ENCODE peak calls at places on chromosomes 4 and X, in seven cellular contexts. F is GM23338; Z is NCI-H1092 treated with DMSO at 0.1 percent for 48 hours; S is NCI-H748 treated with DMSO at 0.1 percent for 48 hours; O is smooth muscle cell of the brain vasculature; M is occipital lobe; N is stimulated activated CD8-positive, alpha-beta memory T cell treated with anti-CD3 and anti-CD28 coated beads, Interleukin-7, amount 100 ng/mL, for 24 hours. J is an unnamed sample.

GRCh38 chr4:126738527-126738923 is 894.2 kb upstream of the INTU start:
- DNase-seq in O (no peak), Z (no peak), F (no peak), M (no peak), S (no peak), N (no peak), J (no peak)

GRCh38 chr4:8768357-8768999 is 103.2 kb downstream of the HMX1 start:
- DNase-seq in O (no peak), S (no peak), M (no peak), N (no peak), Z (no peak), F (no peak), J (no peak)

GRCh38 chrX:40012039-40012799 is 85.5 kb downstream of the BCOR start:
- DNase-seq in Z (peak; percentile 67), O (no peak), M (no peak), F (peak; percentile 14), S (peak; percentile 9), N (no peak), J (no peak)

GRCh38 chr4:8181119-8181518 is 18.0 kb upstream of the SH3TC1 start:
- DNase-seq in F (no peak), S (no peak), Z (no peak), O (no peak), M (no peak), N (no peak), J (no peak)

GRCh38 chrX:135931644-135932487 is 38.4 kb downstream of the SAGE1 start:
- DNase-seq in M (peak; percentile 0), F (peak; percentile 76), O (no peak), S (peak; percentile 4), Z (peak; percentile 43), N (no peak), J (peak; percentile 26)

GRCh38 chrX:17579021-17579420 is 158.3 kb upstream of the SCML1 start:
- DNase-seq in Z (no peak), N (no peak), O (no peak), S (no peak), F (no peak), M (no peak), J (no peak)

GRCh38 chr4:86848136-86848535 is 1.0 kb downstream of the SLC10A6 start:
- DNase-seq in F (no peak), M (no peak), N (no peak), S (no peak), O (no peak), Z (no peak), J (no peak)

GRCh38 chr4:127631420-127631819 is 1.3 kb upstream of the INTU start:
- DNase-seq in Z (no peak), S (no peak), M (no peak), F (no peak), N (no peak), O (no peak), J (no peak)

GRCh38 chr4:152735302-152735917 is 44.1 kb downstream of the TIGD4 start:
- DNase-seq in Z (peak; percentile 46), F (peak; percentile 63), S (peak; percentile 1), N (no peak), M (no peak), O (no peak), J (peak; percentile 33)

J was measured in NCI-H1436.